ENCODE peak calls at places on chromosome 1, in seven cellular contexts. B, F, G, Z, R, Q and V are unnamed samples.

GRCh38 chr1:115068780-115069179 is 20.5 kb downstream of the TSPAN2 start:
- DNase-seq in B (no peak), F (no peak), G (no peak), Z (no peak), R (no peak), Q (no peak), V (no peak)

GRCh38 chr1:244200596-244200995 is 149.5 kb downstream of the ZBTB18 start:
- DNase-seq in B (no peak), F (no peak), G (no peak), Z (no peak), R (no peak), Q (no peak), V (no peak)

GRCh38 chr1:211985556-211986264 is 49.6 kb downstream of the INTS7 start:
- DNase-seq in B (no peak), F (no peak), G (no peak), Z (no peak), R (no peak), Q (peak), V (no peak)

GRCh38 chr1:24586970-24587820 is 31.3 kb downstream of the NCMAP start:
- DNase-seq in B (peak), F (peak), G (peak), Z (no peak), R (no peak), Q (no peak), V (no peak)

GRCh38 chr1:26535201-26535600 is 5.6 kb downstream of the RPS6KA1 start:
- DNase-seq in B (no peak), F (no peak), G (no peak), Z (no peak), R (no peak), Q (no peak), V (no peak)

GRCh38 chr1:51728611-51729155 is 111.8 kb downstream of the OSBPL9 start:
- DNase-seq in B (no peak), F (no peak), G (peak), Z (no peak), R (no peak), Q (no peak), V (no peak)

GRCh38 chr1:205994342-205994741 is 8.9 kb downstream of the RAB7B start:
- DNase-seq in B (no peak), F (no peak), G (no peak), Z (no peak), R (no peak), Q (no peak), V (peak)

GRCh38 chr1:67897270-67897949 is 64.1 kb upstream of the GNG12 start:
- DNase-seq in B (no peak), F (no peak), G (peak), Z (no peak), R (no peak), Q (no peak), V (no peak)

GRCh38 chr1:148372731-148373130 is 110.4 kb downstream of the PPIAL4G start:
- DNase-seq in B (peak), F (peak), G (peak), Z (no peak), R (no peak), Q (no peak), V (no peak)

GRCh38 chr1:10965621-10966226 is 46.7 kb upstream of the TARDBP start:
- DNase-seq in B (no peak), F (no peak), G (no peak), Z (no peak), R (no peak), Q (peak), V (no peak)

GRCh38 chr1:40662864-40663263 is 2.6 kb downstream of the RIMS3 start:
- DNase-seq in B (no peak), F (no peak), G (peak), Z (peak), R (no peak), Q (no peak), V (no peak)

GRCh38 chr1:49102752-49103151 is 326.1 kb upstream of the BEND5 start:
- DNase-seq in B (peak), F (no peak), G (no peak), Z (no peak), R (no peak), Q (no peak), V (no peak)

GRCh38 chr1:61641578-61642336 is 83.2 kb downstream of the TM2D1 start:
- DNase-seq in B (peak), F (peak), G (peak), Z (peak), R (peak), Q (peak), V (peak)

GRCh38 chr1:162661336-162661735 is 29.1 kb downstream of the DDR2 start:
- DNase-seq in B (no peak), F (no peak), G (no peak), Z (no peak), R (no peak), Q (no peak), V (no peak)

GRCh38 chr1:22044690-22045420 is 7.7 kb upstream of the CDC42 start:
- DNase-seq in B (peak), F (no peak), G (peak), Z (no peak), R (no peak), Q (no peak), V (no peak)

GRCh38 chr1:160855181-160855981 is 7.3 kb downstream of the CD244 start:
- DNase-seq in B (no peak), F (peak), G (no peak), Z (no peak), R (no peak), Q (peak), V (no peak)

GRCh38 chr1:86155807-86156561 is 588 bp downstream of the COL24A1 start:
- DNase-seq in B (peak), F (no peak), G (peak), Z (no peak), R (no peak), Q (peak), V (no peak)

GRCh38 chr1:63367218-63368103 is at the start of gene ALG6:
- DNase-seq in B (peak), F (peak), G (peak), Z (peak), R (peak), Q (peak), V (peak)

GRCh38 chr1:85611390-85611789 is 30.8 kb downstream of the CCN1 start:
- DNase-seq in B (peak), F (no peak), G (peak), Z (no peak), R (no peak), Q (no peak), V (no peak)